ENCODE peak calls at places on chromosomes 4 and X, in seven cellular contexts. One of them, this sample, is unnamed.

GRCh38 chr4:103201724-103202123 is 3.6 kb upstream of the CENPE start:
- DNase-seq in BJ: no peak
- DNase-seq in A673: no peak
- DNase-seq in mucosa of descending colon: no peak
- DNase-seq in fibroblast of the aortic adventitia: no peak
- DNase-seq in ovary: no peak
- DNase-seq in upper lobe of right lung: no peak
- DNase-seq in this sample: no peak

GRCh38 chr4:74108457-74109115 is 9.6 kb upstream of the CXCL2 start:
- DNase-seq in BJ: no peak
- DNase-seq in A673: peak
- DNase-seq in mucosa of descending colon: no peak
- DNase-seq in fibroblast of the aortic adventitia: no peak
- DNase-seq in ovary: no peak
- DNase-seq in upper lobe of right lung: no peak
- DNase-seq in this sample: no peak

GRCh38 chr4:95129708-95130343 is 372.1 kb downstream of the BMPR1B start:
- DNase-seq in BJ: peak
- DNase-seq in A673: peak
- DNase-seq in mucosa of descending colon: no peak
- DNase-seq in fibroblast of the aortic adventitia: peak
- DNase-seq in ovary: peak
- DNase-seq in upper lobe of right lung: no peak
- DNase-seq in this sample: no peak

GRCh38 chrX:35919536-35920309 is at the start of gene CFAP47:
- DNase-seq in BJ: no peak
- DNase-seq in A673: peak
- DNase-seq in mucosa of descending colon: peak
- DNase-seq in fibroblast of the aortic adventitia: no peak
- DNase-seq in ovary: no peak
- DNase-seq in upper lobe of right lung: peak
- DNase-seq in this sample: peak

GRCh38 chrX:149513713-149514427 is 8.8 kb upstream of the IDS start:
- DNase-seq in BJ: no peak
- DNase-seq in A673: no peak
- DNase-seq in mucosa of descending colon: no peak
- DNase-seq in fibroblast of the aortic adventitia: peak
- DNase-seq in ovary: no peak
- DNase-seq in upper lobe of right lung: no peak
- DNase-seq in this sample: no peak

GRCh38 chr4:13483142-13484044 is 747 bp downstream of the RAB28 start:
- DNase-seq in BJ: peak
- DNase-seq in A673: peak
- DNase-seq in mucosa of descending colon: no peak
- DNase-seq in fibroblast of the aortic adventitia: peak
- DNase-seq in ovary: peak
- DNase-seq in upper lobe of right lung: no peak
- DNase-seq in this sample: peak

GRCh38 chrX:50161143-50161542 is 39.7 kb downstream of the AKAP4 start:
- DNase-seq in BJ: no peak
- DNase-seq in A673: no peak
- DNase-seq in mucosa of descending colon: no peak
- DNase-seq in fibroblast of the aortic adventitia: no peak
- DNase-seq in ovary: no peak
- DNase-seq in upper lobe of right lung: no peak
- DNase-seq in this sample: no peak

GRCh38 chr4:44415251-44415650 is 33.4 kb downstream of the KCTD8 start:
- DNase-seq in BJ: no peak
- DNase-seq in A673: no peak
- DNase-seq in mucosa of descending colon: no peak
- DNase-seq in fibroblast of the aortic adventitia: peak
- DNase-seq in ovary: no peak
- DNase-seq in upper lobe of right lung: no peak
- DNase-seq in this sample: no peak

GRCh38 chrX:40720386-40720785 is 15.0 kb downstream of the MED14 start:
- DNase-seq in BJ: no peak
- DNase-seq in A673: no peak
- DNase-seq in mucosa of descending colon: no peak
- DNase-seq in fibroblast of the aortic adventitia: no peak
- DNase-seq in ovary: no peak
- DNase-seq in upper lobe of right lung: no peak
- DNase-seq in this sample: no peak

GRCh38 chr4:5524900-5525299 is 183.5 kb downstream of the EVC2 start:
- DNase-seq in BJ: peak
- DNase-seq in A673: peak
- DNase-seq in mucosa of descending colon: no peak
- DNase-seq in fibroblast of the aortic adventitia: peak
- DNase-seq in ovary: no peak
- DNase-seq in upper lobe of right lung: no peak
- DNase-seq in this sample: peak

GRCh38 chr4:5526070-5526831 is 182.1 kb downstream of the EVC2 start:
- DNase-seq in BJ: no peak
- DNase-seq in A673: no peak
- DNase-seq in mucosa of descending colon: no peak
- DNase-seq in fibroblast of the aortic adventitia: no peak
- DNase-seq in ovary: no peak
- DNase-seq in upper lobe of right lung: no peak
- DNase-seq in this sample: no peak

GRCh38 chr4:31246856-31247255 is 526.7 kb downstream of the PCDH7 start:
- DNase-seq in BJ: peak
- DNase-seq in A673: no peak
- DNase-seq in mucosa of descending colon: no peak
- DNase-seq in fibroblast of the aortic adventitia: peak
- DNase-seq in ovary: no peak
- DNase-seq in upper lobe of right lung: no peak
- DNase-seq in this sample: no peak

GRCh38 chr4:42172921-42173320 is 20.5 kb upstream of the BEND4 start:
- DNase-seq in BJ: no peak
- DNase-seq in A673: no peak
- DNase-seq in mucosa of descending colon: no peak
- DNase-seq in fibroblast of the aortic adventitia: peak
- DNase-seq in ovary: no peak
- DNase-seq in upper lobe of right lung: no peak
- DNase-seq in this sample: no peak

GRCh38 chr4:75939890-75940691 is 722 bp downstream of the NAAA start:
- DNase-seq in BJ: no peak
- DNase-seq in A673: peak
- DNase-seq in mucosa of descending colon: peak
- DNase-seq in fibroblast of the aortic adventitia: peak
- DNase-seq in ovary: peak
- DNase-seq in upper lobe of right lung: peak
- DNase-seq in this sample: peak

GRCh38 chrX:40866878-40867277 is 131.5 kb upstream of the MED14 start:
- DNase-seq in BJ: no peak
- DNase-seq in A673: no peak
- DNase-seq in mucosa of descending colon: no peak
- DNase-seq in fibroblast of the aortic adventitia: peak
- DNase-seq in ovary: no peak
- DNase-seq in upper lobe of right lung: no peak
- DNase-seq in this sample: no peak

GRCh38 chr4:168566736-168567135 is 69.9 kb downstream of the PALLD start:
- DNase-seq in BJ: no peak
- DNase-seq in A673: no peak
- DNase-seq in mucosa of descending colon: no peak
- DNase-seq in fibroblast of the aortic adventitia: no peak
- DNase-seq in ovary: no peak
- DNase-seq in upper lobe of right lung: no peak
- DNase-seq in this sample: no peak

GRCh38 chr4:164109517-164109916 is 615.0 kb downstream of the TMA16 start:
- DNase-seq in BJ: no peak
- DNase-seq in A673: no peak
- DNase-seq in mucosa of descending colon: no peak
- DNase-seq in fibroblast of the aortic adventitia: no peak
- DNase-seq in ovary: no peak
- DNase-seq in upper lobe of right lung: no peak
- DNase-seq in this sample: no peak

GRCh38 chr4:104860227-104861123 is 286.2 kb upstream of the TET2 start:
- DNase-seq in BJ: peak
- DNase-seq in A673: peak
- DNase-seq in mucosa of descending colon: no peak
- DNase-seq in fibroblast of the aortic adventitia: peak
- DNase-seq in ovary: peak
- DNase-seq in upper lobe of right lung: no peak
- DNase-seq in this sample: peak

GRCh38 chr4:18464160-18464559 is 442.6 kb upstream of the LCORL start:
- DNase-seq in BJ: no peak
- DNase-seq in A673: no peak
- DNase-seq in mucosa of descending colon: no peak
- DNase-seq in fibroblast of the aortic adventitia: no peak
- DNase-seq in ovary: no peak
- DNase-seq in upper lobe of right lung: no peak
- DNase-seq in this sample: no peak

GRCh38 chrX:119981286-119982070 is 37.9 kb upstream of the NKAP start:
- DNase-seq in BJ: no peak
- DNase-seq in A673: peak
- DNase-seq in mucosa of descending colon: no peak
- DNase-seq in fibroblast of the aortic adventitia: peak
- DNase-seq in ovary: no peak
- DNase-seq in upper lobe of right lung: no peak
- DNase-seq in this sample: peak

GRCh38 chr4:26105815-26106699 is 192.0 kb downstream of the SMIM20 start:
- DNase-seq in BJ: peak
- DNase-seq in A673: peak
- DNase-seq in mucosa of descending colon: no peak
- DNase-seq in fibroblast of the aortic adventitia: peak
- DNase-seq in ovary: no peak
- DNase-seq in upper lobe of right lung: no peak
- DNase-seq in this sample: no peak

GRCh38 chr4:95921470-95921869 is 81.6 kb downstream of the PDHA2 start:
- DNase-seq in BJ: no peak
- DNase-seq in A673: no peak
- DNase-seq in mucosa of descending colon: no peak
- DNase-seq in fibroblast of the aortic adventitia: no peak
- DNase-seq in ovary: no peak
- DNase-seq in upper lobe of right lung: no peak
- DNase-seq in this sample: no peak

GRCh38 chr4:10879411-10880110 is 195.0 kb upstream of the CLNK start:
- DNase-seq in BJ: no peak
- DNase-seq in A673: no peak
- DNase-seq in mucosa of descending colon: no peak
- DNase-seq in fibroblast of the aortic adventitia: peak
- DNase-seq in ovary: no peak
- DNase-seq in upper lobe of right lung: no peak
- DNase-seq in this sample: no peak

GRCh38 chr4:188408244-188409067 is 269.2 kb downstream of the TRIML1 start:
- DNase-seq in BJ: no peak
- DNase-seq in A673: no peak
- DNase-seq in mucosa of descending colon: no peak
- DNase-seq in fibroblast of the aortic adventitia: no peak
- DNase-seq in ovary: no peak
- DNase-seq in upper lobe of right lung: no peak
- DNase-seq in this sample: no peak

GRCh38 chrX:121457096-121457495 is 409.7 kb downstream of the GLUD2 start:
- DNase-seq in BJ: no peak
- DNase-seq in A673: no peak
- DNase-seq in mucosa of descending colon: no peak
- DNase-seq in fibroblast of the aortic adventitia: no peak
- DNase-seq in ovary: no peak
- DNase-seq in upper lobe of right lung: no peak
- DNase-seq in this sample: no peak

GRCh38 chrX:147920161-147920666 is 8.5 kb downstream of the FMR1 start:
- DNase-seq in BJ: no peak
- DNase-seq in A673: no peak
- DNase-seq in mucosa of descending colon: no peak
- DNase-seq in fibroblast of the aortic adventitia: no peak
- DNase-seq in ovary: no peak
- DNase-seq in upper lobe of right lung: no peak
- DNase-seq in this sample: no peak

GRCh38 chrX:68831405-68832100 is 2.7 kb downstream of the EFNB1 start:
- DNase-seq in BJ: no peak
- DNase-seq in A673: no peak
- DNase-seq in mucosa of descending colon: no peak
- DNase-seq in fibroblast of the aortic adventitia: peak
- DNase-seq in ovary: peak
- DNase-seq in upper lobe of right lung: no peak
- DNase-seq in this sample: no peak
- H3K4me3 ChIP-seq in BJ: peak
- H3K4me3 ChIP-seq in A673: peak
- H3K4me3 ChIP-seq in mucosa of descending colon: no peak
- H3K4me3 ChIP-seq in fibroblast of the aortic adventitia: peak
- H3K4me3 ChIP-seq in ovary: peak
- H3K4me3 ChIP-seq in upper lobe of right lung: peak
- H3K4me3 ChIP-seq in this sample: peak

GRCh38 chr4:48985976-48986653 is at the start of gene CWH43:
- DNase-seq in BJ: no peak
- DNase-seq in A673: no peak
- DNase-seq in mucosa of descending colon: peak
- DNase-seq in fibroblast of the aortic adventitia: no peak
- DNase-seq in ovary: no peak
- DNase-seq in upper lobe of right lung: peak
- DNase-seq in this sample: no peak
- H3K4me3 ChIP-seq in BJ: no peak
- H3K4me3 ChIP-seq in A673: no peak
- H3K4me3 ChIP-seq in mucosa of descending colon: peak
- H3K4me3 ChIP-seq in fibroblast of the aortic adventitia: no peak
- H3K4me3 ChIP-seq in ovary: peak
- H3K4me3 ChIP-seq in upper lobe of right lung: no peak
- H3K4me3 ChIP-seq in this sample: no peak

DNA sequence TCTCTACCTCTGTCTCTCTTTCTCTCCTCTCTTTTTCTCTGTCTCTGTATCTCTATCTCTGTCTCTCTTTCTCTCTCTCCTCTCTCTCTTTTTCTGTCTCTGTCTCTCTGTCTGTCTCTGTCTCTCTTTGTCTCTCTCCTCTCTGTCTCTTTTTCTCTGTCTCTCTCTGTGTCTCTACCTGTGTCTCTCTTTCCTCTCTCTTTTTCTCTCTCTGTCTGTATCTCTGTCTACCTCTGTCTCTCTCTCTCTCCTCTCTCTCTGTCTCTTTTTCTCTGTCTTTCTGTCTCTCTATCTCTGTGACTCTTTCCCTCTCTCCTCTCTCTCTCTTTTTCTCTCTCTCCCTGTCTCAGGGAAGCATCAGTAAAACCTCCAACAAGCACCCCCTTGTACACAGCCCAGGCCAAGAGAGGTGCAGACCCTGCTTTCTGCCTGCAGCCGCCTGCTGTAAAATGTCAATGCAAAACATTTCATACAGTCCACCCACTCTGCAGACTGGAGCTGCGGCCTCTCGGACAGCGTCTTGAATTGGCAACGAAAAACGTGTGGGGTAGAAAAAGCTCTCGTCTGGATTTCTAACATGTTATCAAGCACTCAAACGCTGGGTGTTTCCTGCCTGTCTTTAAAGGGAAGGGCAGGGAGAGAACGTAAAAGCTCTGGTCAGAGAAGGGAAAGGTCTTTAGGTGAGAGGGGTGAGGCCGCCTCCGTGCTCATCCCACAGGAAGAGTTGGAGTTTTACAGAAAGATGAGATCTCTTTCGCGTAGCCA is 3.7 kb upstream of the SHOX start:
- DNase-seq in BJ: no peak
- DNase-seq in A673: no peak
- DNase-seq in mucosa of descending colon: no peak
- DNase-seq in fibroblast of the aortic adventitia: no peak
- DNase-seq in ovary: no peak
- DNase-seq in upper lobe of right lung: no peak
- DNase-seq in this sample: no peak
- H3K4me3 ChIP-seq in BJ: peak
- H3K4me3 ChIP-seq in A673: no peak
- H3K4me3 ChIP-seq in mucosa of descending colon: no peak
- H3K4me3 ChIP-seq in fibroblast of the aortic adventitia: no peak
- H3K4me3 ChIP-seq in ovary: no peak
- H3K4me3 ChIP-seq in upper lobe of right lung: no peak
- H3K4me3 ChIP-seq in this sample: no peak

GRCh38 chr4:84870398-84871163 is 95.9 kb downstream of the WDFY3 start:
- DNase-seq in BJ: peak
- DNase-seq in A673: peak
- DNase-seq in mucosa of descending colon: no peak
- DNase-seq in fibroblast of the aortic adventitia: peak
- DNase-seq in ovary: no peak
- DNase-seq in upper lobe of right lung: no peak
- DNase-seq in this sample: no peak
- H3K4me3 ChIP-seq in BJ: no peak
- H3K4me3 ChIP-seq in A673: no peak
- H3K4me3 ChIP-seq in mucosa of descending colon: no peak
- H3K4me3 ChIP-seq in fibroblast of the aortic adventitia: no peak
- H3K4me3 ChIP-seq in ovary: no peak
- H3K4me3 ChIP-seq in upper lobe of right lung: no peak
- H3K4me3 ChIP-seq in this sample: no peak